ENCODE peak calls at places on chromosomes 12 and 14, in seven cellular contexts. N is SK-N-SH, G is A549, C is upper lobe of left lung, D is K562, R is sigmoid colon, U is H1. Z is an unnamed sample.

GRCh38 chr14:53285806-53286205 is 132.7 kb upstream of the DDHD1 start:
- DNase-seq in N (no peak), G (no peak), C (no peak), D (no peak), R (no peak), U (no peak), Z (no peak)

GRCh38 chr12:9331218-9331626 is 123.0 kb upstream of the PZP start:
- DNase-seq in N (peak; percentile 72), G (peak; percentile 35), C (peak; percentile 72), D (peak; percentile 60), R (no peak), U (peak; percentile 94), Z (peak; percentile 83)

GRCh38 chr12:33967760-33968159 is 54.5 kb upstream of the ALG10 start:
- DNase-seq in N (no peak), G (no peak), C (no peak), D (no peak), R (no peak), U (no peak), Z (no peak)

GRCh38 chr14:73913256-73913655 is 26.6 kb downstream of the ZNF410 start:
- DNase-seq in N (no peak), G (no peak), C (no peak), D (no peak), R (no peak), U (no peak), Z (no peak)

GRCh38 chr14:95730126-95730525 is 16.2 kb upstream of the TCL1A start:
- DNase-seq in N (no peak), G (no peak), C (no peak), D (no peak), R (no peak), U (no peak), Z (no peak)

GRCh38 chr12:20798561-20798960 is 11.9 kb upstream of the SLCO1B3 start:
- DNase-seq in N (peak; percentile 14), G (no peak), C (no peak), D (no peak), R (no peak), U (no peak), Z (no peak)

GRCh38 chr12:93226356-93226755 is 151.4 kb upstream of the NUDT4 start:
- DNase-seq in N (no peak), G (no peak), C (no peak), D (no peak), R (no peak), U (no peak), Z (no peak)

GRCh38 chr12:26285401-26285800 is 90.0 kb downstream of the SSPN start:
- DNase-seq in N (no peak), G (no peak), C (no peak), D (no peak), R (no peak), U (no peak), Z (no peak)

GRCh38 chr14:57498035-57498434 is 4.4 kb upstream of the CCDC198 start:
- DNase-seq in N (no peak), G (no peak), C (no peak), D (no peak), R (no peak), U (no peak), Z (no peak)

GRCh38 chr12:45986646-45987338 is 3.6 kb downstream of the SCAF11 start:
- DNase-seq in N (no peak), G (no peak), C (no peak), D (no peak), R (no peak), U (no peak), Z (no peak)

GRCh38 chr12:3436496-3437060 is 54.4 kb upstream of the PRMT8 start:
- DNase-seq in N (peak; percentile 61), G (no peak), C (no peak), D (no peak), R (no peak), U (no peak), Z (no peak)

GRCh38 chr12:131123817-131124216 is 170.1 kb downstream of the ADGRD1 start:
- DNase-seq in N (no peak), G (no peak), C (no peak), D (no peak), R (peak; percentile 56), U (no peak), Z (no peak)

GRCh38 chr14:95906591-95906990 is 30.0 kb downstream of the TUNAR start:
- DNase-seq in N (no peak), G (no peak), C (no peak), D (no peak), R (no peak), U (no peak), Z (no peak)

GRCh38 chr12:6346235-6346832 is 4.5 kb upstream of the TNFRSF1A start:
- DNase-seq in N (no peak), G (no peak), C (no peak), D (no peak), R (no peak), U (no peak), Z (no peak)

GRCh38 chr12:6343518-6343917 is 1.6 kb upstream of the TNFRSF1A start:
- DNase-seq in N (no peak), G (no peak), C (no peak), D (peak; percentile 64), R (no peak), U (no peak), Z (no peak)

GRCh38 chr12:6346942-6347341 is 5.1 kb upstream of the TNFRSF1A start:
- DNase-seq in N (no peak), G (no peak), C (no peak), D (no peak), R (no peak), U (no peak), Z (no peak)

GRCh38 chr12:6347367-6348338 is 5.8 kb upstream of the TNFRSF1A start:
- DNase-seq in N (no peak), G (no peak), C (no peak), D (no peak), R (peak; percentile 84), U (no peak), Z (peak; percentile 82)

DNA sequence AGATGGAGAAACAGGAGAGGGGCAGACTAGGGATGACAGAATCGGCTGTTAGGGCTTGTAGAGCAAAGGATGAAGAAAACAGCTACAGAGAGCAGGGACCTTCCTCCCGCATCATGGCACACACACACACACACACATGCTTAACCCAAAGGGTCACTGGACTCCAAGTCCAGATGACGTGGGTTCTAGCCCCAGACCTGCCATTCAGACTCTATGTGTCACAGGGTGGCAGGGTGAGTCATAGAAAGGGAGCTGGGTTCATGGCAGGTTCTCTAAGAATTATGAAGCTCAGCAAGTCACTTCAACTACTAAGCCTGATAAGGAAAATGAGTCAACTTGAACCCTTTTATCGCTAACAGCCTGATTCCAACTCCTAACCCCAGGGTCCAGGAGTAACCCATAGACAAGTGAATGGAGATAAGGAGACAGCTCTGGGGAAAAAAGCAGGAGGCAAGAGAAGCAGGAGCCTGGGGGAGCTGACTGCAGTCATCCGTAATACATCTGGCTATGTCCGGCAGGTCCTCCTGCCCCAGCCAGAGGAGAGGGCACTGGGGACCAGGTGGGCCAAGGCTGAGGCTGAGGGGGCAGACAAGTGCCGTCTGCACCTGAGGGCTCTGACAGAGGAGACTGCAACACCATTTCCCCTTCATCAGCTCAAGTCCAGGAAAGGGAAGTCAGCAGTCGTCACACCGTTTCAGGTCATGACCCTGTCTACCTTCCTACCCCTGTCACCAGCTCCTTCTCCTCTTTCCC is 3.6 kb upstream of the TNFRSF1A start:
- DNase-seq in N (no peak), G (peak; percentile 90), C (peak; percentile 79), D (peak; percentile 87), R (no peak), U (no peak), Z (peak; percentile 76)
- TF ChIP-seq EP300 in N (no peak), G (no peak), C (no peak), D (peak; percentile 93), R (no peak), U (no peak), Z (peak; percentile 60)

GRCh38 chr14:68682166-68683103 is 110.4 kb downstream of the ZFP36L1 start:
- DNase-seq in N (no peak), G (peak; percentile 78), C (peak; percentile 68), D (peak; percentile 49), R (peak; percentile 85), U (no peak), Z (peak; percentile 61)
- TF ChIP-seq EP300 in N (peak; percentile 65), G (peak; percentile 35), C (peak; percentile 29), D (no peak), R (no peak), U (no peak), Z (no peak)

GRCh38 chr12:119249441-119249840 is 70.7 kb downstream of the HSPB8 start:
- DNase-seq in N (no peak), G (no peak), C (no peak), D (no peak), R (no peak), U (no peak), Z (no peak)
- TF ChIP-seq EP300 in N (no peak), G (no peak), C (no peak), D (no peak), R (no peak), U (no peak), Z (no peak)

DNA sequence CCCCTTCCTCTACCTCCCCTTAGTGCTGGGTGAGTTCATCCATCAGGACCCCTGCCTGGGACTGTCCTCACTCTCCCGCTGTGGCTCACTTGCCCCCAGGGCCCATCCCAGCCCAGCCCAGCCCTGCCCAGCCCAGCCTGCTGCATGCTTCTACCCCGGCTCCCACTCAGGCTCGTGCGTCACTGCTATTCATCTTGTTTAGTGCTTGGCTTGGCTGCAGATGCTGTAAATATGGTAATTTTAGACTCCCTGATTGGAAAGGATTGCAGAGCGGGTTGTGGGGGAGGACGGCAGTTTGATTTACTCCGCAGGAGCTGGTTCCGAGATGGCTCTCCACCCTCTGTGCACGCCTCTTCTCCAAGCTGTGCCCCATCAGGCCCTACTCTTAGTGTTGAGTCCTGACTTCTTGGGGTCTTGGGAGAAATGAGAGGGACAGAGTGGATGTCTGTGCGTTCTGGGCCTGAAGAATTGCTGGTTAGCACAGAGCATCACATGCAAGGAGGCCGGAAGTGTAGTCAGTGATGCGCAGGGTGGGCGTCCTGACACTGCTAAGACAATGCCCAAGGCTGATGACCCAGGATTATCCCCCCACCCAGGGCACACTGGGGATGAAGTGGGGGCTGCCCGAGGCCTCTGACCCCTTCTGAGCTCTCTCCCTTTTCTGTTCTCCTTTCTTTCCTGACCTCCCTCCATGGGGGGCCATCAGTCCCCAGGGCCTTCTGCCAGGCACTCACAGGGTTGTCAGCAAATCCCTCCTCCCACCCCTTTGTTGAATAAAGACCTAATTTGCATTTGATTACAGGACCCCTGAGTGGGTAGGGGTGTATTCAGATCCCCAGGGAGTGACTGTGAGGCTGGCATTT is 244.4 kb downstream of the ZFP36L1 start:
- DNase-seq in N (peak; percentile 46), G (peak; percentile 80), C (no peak), D (no peak), R (peak; percentile 98), U (peak; percentile 54), Z (peak; percentile 95)
- TF ChIP-seq EP300 in N (no peak), G (no peak), C (no peak), D (no peak), R (peak; percentile 96), U (no peak), Z (peak; percentile 85)

GRCh38 chr12:49277466-49277865 is 12.6 kb downstream of the TUBA1C start:
- DNase-seq in N (no peak), G (no peak), C (no peak), D (no peak), R (no peak), U (no peak), Z (no peak)

GRCh38 chr12:49282302-49282701 is 12.6 kb upstream of the PRPH start:
- DNase-seq in N (peak; percentile 27), G (no peak), C (no peak), D (no peak), R (no peak), U (no peak), Z (no peak)

GRCh38 chr12:49283541-49284429 is 11.2 kb upstream of the PRPH start:
- DNase-seq in N (peak; percentile 34), G (no peak), C (no peak), D (no peak), R (no peak), U (peak; percentile 60), Z (no peak)

GRCh38 chr12:49276304-49277290 is 11.7 kb downstream of the TUBA1C start:
- DNase-seq in N (peak; percentile 25), G (no peak), C (no peak), D (no peak), R (no peak), U (no peak), Z (no peak)

GRCh38 chr12:49279706-49280159 is 14.9 kb downstream of the TUBA1C start:
- DNase-seq in N (peak; percentile 25), G (no peak), C (peak; percentile 87), D (no peak), R (no peak), U (no peak), Z (no peak)
- TF ChIP-seq EP300 in N (no peak), G (no peak), C (no peak), D (no peak), R (no peak), U (no peak), Z (no peak)

Z was measured in ovary.